ENCODE peak calls at places on chromosomes 5 and 9, in four cellular contexts. Q is heart right ventricle, B is epithelial cell of esophagus, U is astrocyte of the spinal cord. P is an unnamed sample.

GRCh38 chr5:137300411-137301240 is 198.5 kb downstream of the SPOCK1 start:
- DNase-seq in Q (no peak), B (peak; percentile 36), U (peak; percentile 69), P (no peak)

GRCh38 chr9:78439866-78440830 is 143.2 kb downstream of the PSAT1 start:
- DNase-seq in Q (no peak), B (no peak), U (peak; percentile 6), P (no peak)

GRCh38 chr9:128244443-128245226 is 31.2 kb downstream of the GOLGA2 start:
- DNase-seq in Q (peak; percentile 79), B (no peak), U (peak; percentile 78), P (peak; percentile 90)

GRCh38 chr9:77020438-77021264 is 1.2 kb downstream of the FOXB2 start:
- DNase-seq in Q (no peak), B (no peak), U (no peak), P (no peak)

GRCh38 chr5:52771343-52772039 is 16.2 kb upstream of the ITGA1 start:
- DNase-seq in Q (no peak), B (no peak), U (no peak), P (no peak)

GRCh38 chr9:35728041-35728971 is 3.7 kb downstream of the TLN1 start:
- DNase-seq in Q (peak; percentile 85), B (peak; percentile 72), U (peak; percentile 87), P (peak; percentile 90)

GRCh38 chr9:13284011-13284410 is 4.5 kb upstream of the MPDZ start:
- DNase-seq in Q (no peak), B (no peak), U (no peak), P (no peak)

GRCh38 chr9:134059188-134059641 is 8.6 kb downstream of the BRD3 start:
- DNase-seq in Q (no peak), B (no peak), U (no peak), P (peak; percentile 16)

GRCh38 chr5:103066346-103066745 is 53.6 kb downstream of the GIN1 start:
- DNase-seq in Q (no peak), B (peak; percentile 5), U (no peak), P (no peak)

GRCh38 chr9:132997591-132997990 is 19.1 kb downstream of the GFI1B start:
- DNase-seq in Q (no peak), B (peak; percentile 57), U (peak; percentile 8), P (no peak)

GRCh38 chr9:15306068-15306756 is 804 bp downstream of the TTC39B start:
- DNase-seq in Q (peak; percentile 34), B (peak; percentile 89), U (peak; percentile 55), P (peak; percentile 70)

GRCh38 chr5:34656700-34657549 is 797 bp downstream of the RAI14 start:
- DNase-seq in Q (peak; percentile 22), B (peak; percentile 40), U (no peak), P (no peak)

GRCh38 chr5:59596586-59597348 is 296.8 kb downstream of the PDE4D start:
- DNase-seq in Q (no peak), B (peak; percentile 77), U (peak; percentile 68), P (no peak)

GRCh38 chr9:126692041-126692758 is 78.5 kb downstream of the LMX1B start:
- DNase-seq in Q (no peak), B (no peak), U (no peak), P (no peak)

GRCh38 chr5:122720347-122720746 is 54.5 kb upstream of the SNX2 start:
- DNase-seq in Q (no peak), B (no peak), U (no peak), P (no peak)

GRCh38 chr9:115717711-115718173 is 435.8 kb upstream of the PAPPA start:
- DNase-seq in Q (no peak), B (no peak), U (peak; percentile 66), P (no peak)

GRCh38 chr5:60352992-60353391 is 347.0 kb downstream of the DEPDC1B start:
- DNase-seq in Q (no peak), B (no peak), U (no peak), P (no peak)

GRCh38 chr9:123776856-123777560 is 152.9 kb downstream of the DENND1A start:
- DNase-seq in Q (no peak), B (no peak), U (no peak), P (no peak)

GRCh38 chr5:56757077-56757476 is 58.3 kb upstream of the MAP3K1 start:
- DNase-seq in Q (no peak), B (peak; percentile 60), U (no peak), P (no peak)

GRCh38 chr9:16704489-16705111 is 165.9 kb downstream of the BNC2 start:
- DNase-seq in Q (peak; percentile 24), B (peak; percentile 1), U (no peak), P (peak; percentile 69)

GRCh38 chr5:176629853-176630680 is at the start of the genes EIF4E1B and SNCB:
- DNase-seq in Q (peak; percentile 29), B (peak; percentile 63), U (peak; percentile 17), P (no peak)

GRCh38 chr5:151031554-151031953 is 11.2 kb downstream of the GPX3 start:
- DNase-seq in Q (no peak), B (no peak), U (no peak), P (no peak)

GRCh38 chr5:77904362-77904761 is 128.2 kb upstream of the TBCA start:
- DNase-seq in Q (no peak), B (no peak), U (no peak), P (no peak)

GRCh38 chr5:439636-440035 is 3.3 kb upstream of the EXOC3 start:
- DNase-seq in Q (no peak), B (no peak), U (no peak), P (peak; percentile 53)

GRCh38 chr5:68740204-68740910 is 353.5 kb upstream of the SLC30A5 start:
- DNase-seq in Q (no peak), B (no peak), U (no peak), P (no peak)

GRCh38 chr9:97568461-97569275 is 64.5 kb downstream of the TSTD2 start:
- DNase-seq in Q (no peak), B (no peak), U (no peak), P (no peak)

GRCh38 chr5:96876292-96876850 is at the start of gene ERAP2:
- DNase-seq in Q (no peak), B (peak; percentile 52), U (peak; percentile 76), P (no peak)

GRCh38 chr9:131306397-131306997 is 17.0 kb downstream of the PLPP7 start:
- DNase-seq in Q (no peak), B (no peak), U (no peak), P (no peak)

GRCh38 chr9:79611091-79611614 is 39.4 kb downstream of the TLE4 start:
- DNase-seq in Q (no peak), B (no peak), U (peak; percentile 96), P (no peak)

DNA sequence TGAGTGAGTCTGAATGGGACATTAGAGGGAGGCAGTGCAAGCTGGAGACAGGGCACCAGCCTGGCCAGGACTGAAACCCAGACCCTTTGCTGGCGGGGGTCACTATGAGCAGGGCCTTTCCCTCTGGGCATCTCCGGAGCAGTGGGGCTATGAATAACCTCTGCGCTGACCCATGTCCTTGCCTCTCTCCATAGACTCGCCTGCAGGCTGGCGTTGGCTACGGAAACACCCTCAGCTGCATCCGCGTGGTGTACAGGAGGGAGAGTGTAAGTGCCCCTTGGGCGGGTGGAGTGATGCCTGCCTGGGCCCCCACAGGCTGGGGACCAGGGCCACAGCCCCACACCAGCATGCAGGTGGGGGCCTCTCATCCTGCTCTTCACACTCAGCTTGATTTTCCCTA is 15.8 kb downstream of the SLC25A48 start:
- DNase-seq in Q (no peak), B (no peak), U (no peak), P (no peak)
- H3K4me3 ChIP-seq in Q (no peak overlapping the region), B (no peak overlapping the region), U (no peak overlapping the region), P (no peak overlapping the region)

GRCh38 chr9:112033237-112034215 is 136.9 kb downstream of the UGCG start:
- DNase-seq in Q (no peak), B (no peak), U (no peak), P (no peak)

GRCh38 chr9:112032733-112033132 is 136.1 kb downstream of the UGCG start:
- DNase-seq in Q (no peak), B (no peak), U (peak; percentile 58), P (no peak)

GRCh38 chr9:112029921-112030444 is 133.4 kb downstream of the UGCG start:
- DNase-seq in Q (no peak), B (peak; percentile 91), U (no peak), P (no peak)

GRCh38 chr9:112032009-112032408 is 135.4 kb downstream of the UGCG start:
- DNase-seq in Q (no peak), B (no peak), U (no peak), P (no peak)

DNA sequence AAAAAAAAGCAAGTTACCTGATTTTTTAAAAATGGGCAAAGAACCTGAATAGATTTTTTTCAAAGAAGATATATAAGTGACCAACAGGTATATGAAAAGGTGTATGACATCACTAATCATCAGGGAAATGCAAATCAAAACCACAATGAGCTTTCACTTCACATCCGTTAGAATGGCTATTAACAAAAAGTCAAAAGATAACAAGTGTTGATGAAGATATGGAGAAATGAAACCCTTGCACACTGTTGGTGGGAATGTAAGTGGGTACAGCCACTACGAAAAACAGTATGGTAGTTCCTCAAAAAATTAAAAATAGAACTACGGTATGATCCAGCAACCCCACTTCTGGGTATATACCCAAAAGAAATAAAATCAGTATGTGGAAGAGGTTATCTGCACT is 134.8 kb downstream of the UGCG start:
- DNase-seq in Q (no peak), B (no peak), U (no peak), P (no peak)
- H3K4me3 ChIP-seq in Q (no peak overlapping the region), B (no peak overlapping the region), U (no peak overlapping the region), P (no peak overlapping the region)

GRCh38 chr5:2253063-2253653 is 370.4 kb upstream of the IRX4 start:
- DNase-seq in Q (no peak), B (no peak), U (no peak), P (no peak)
- H3K4me3 ChIP-seq in Q (no peak overlapping the region), B (no peak overlapping the region), U (no peak overlapping the region), P (no peak overlapping the region)

DNA sequence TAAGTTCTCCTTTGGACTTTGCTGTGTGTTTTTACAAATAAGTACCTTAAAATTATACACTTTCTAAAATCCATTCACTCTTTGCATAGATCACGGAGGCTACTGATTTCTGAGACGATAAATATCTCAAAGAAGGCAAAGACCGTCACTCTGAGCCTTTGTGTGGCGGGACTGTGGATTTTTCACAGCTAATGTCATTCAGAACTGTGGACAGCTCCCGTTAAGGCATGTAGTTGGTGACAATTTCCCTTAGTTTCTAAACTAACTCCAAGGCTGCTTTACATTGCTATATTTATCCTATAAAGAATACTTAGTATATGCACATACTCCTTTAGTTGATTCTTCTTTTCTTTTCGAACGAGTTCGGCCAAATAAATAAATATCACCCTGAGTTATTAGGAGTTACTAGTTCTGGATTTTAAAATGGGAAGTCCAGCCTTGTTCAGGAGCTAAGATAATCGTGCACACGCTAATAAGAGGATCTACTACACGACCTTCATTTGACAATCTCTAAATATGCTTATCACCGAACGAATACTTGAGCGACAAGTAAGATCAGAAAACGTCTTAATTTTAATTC is 1.8 kb downstream of the HCN1 start:
- DNase-seq in Q (no peak), B (peak; percentile 8), U (peak; percentile 1), P (no peak)
- H3K4me3 ChIP-seq in Q (no peak overlapping the region), B (no peak overlapping the region), U (no peak overlapping the region), P (no peak overlapping the region)

DNA sequence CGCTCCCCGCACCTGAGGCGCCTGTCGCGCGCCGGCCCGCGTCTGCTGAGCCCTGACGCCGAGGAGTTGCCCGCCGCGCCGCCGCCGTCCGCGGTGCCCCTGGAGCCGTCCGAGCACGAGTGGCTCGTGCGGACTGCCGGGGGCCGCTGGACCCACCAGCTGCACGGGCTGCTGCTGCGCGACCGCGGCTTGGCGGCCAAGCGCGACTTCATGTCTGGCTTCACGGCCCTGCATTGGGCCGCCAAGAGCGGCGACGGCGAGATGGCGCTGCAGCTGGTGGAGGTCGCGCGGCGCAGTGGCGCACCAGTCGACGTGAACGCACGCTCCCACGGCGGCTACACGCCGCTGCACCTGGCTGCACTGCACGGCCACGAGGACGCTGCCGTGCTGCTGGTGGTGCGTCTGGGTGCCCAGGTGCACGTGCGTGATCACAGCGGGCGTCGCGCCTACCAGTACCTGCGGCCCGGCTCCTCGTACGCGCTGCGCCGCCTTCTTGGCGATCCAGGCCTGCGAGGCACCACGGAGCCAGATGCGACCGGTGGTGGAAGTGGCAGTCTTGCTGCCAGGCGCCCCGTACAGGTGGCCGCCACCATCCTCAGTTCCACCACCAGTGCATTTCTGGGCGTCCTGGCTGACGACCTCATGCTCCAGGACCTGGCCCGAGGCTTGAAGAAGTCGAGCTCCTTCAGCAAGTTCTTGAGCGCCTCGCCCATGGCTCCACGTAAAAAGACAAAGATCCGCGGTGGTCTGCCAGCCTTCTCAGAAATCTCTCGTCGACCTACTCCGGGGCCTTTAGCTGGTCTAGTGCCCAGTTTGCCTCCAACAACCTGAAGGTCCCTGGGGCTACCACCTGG is 1.6 kb downstream of the SOWAHA start:
- DNase-seq in Q (no peak), B (no peak), U (no peak), P (peak; percentile 52)
- H3K4me3 ChIP-seq in Q (peak overlapping the region; percentile 26), B (no peak overlapping the region), U (no peak overlapping the region), P (peak overlapping the region; percentile 51)